ENCODE peak calls at places on chromosomes 11 and 22, in four cellular contexts. M is heart right ventricle, A is nephron progenitor cell, J is lung microvascular endothelial cell. K is an unnamed sample.

GRCh38 chr11:113675565-113675964 is 30.5 kb downstream of the TMPRSS5 start:
- DNase-seq in A (no peak), M (no peak), J (no peak), K (no peak)

GRCh38 chr22:41564563-41564962 is 3.8 kb downstream of the CSDC2 start:
- DNase-seq in J (no peak), A (no peak), M (no peak), K (no peak)

GRCh38 chr11:72767203-72768062 is 15.2 kb upstream of the ARAP1 start:
- DNase-seq in M (no peak), A (no peak), J (no peak), K (no peak)

GRCh38 chr22:46547883-46548244 is 10.4 kb upstream of the CELSR1 start:
- DNase-seq in A (no peak), M (peak), J (peak), K (peak)

GRCh38 chr22:35335936-35336781 is 36.5 kb downstream of the TOM1 start:
- DNase-seq in J (peak), M (peak), A (no peak), K (no peak)

GRCh38 chr11:2328656-2329354 is 27.0 kb downstream of the TSPAN32 start:
- DNase-seq in M (no peak), J (no peak), A (no peak), K (no peak)

GRCh38 chr22:24417200-24417599 is 10.2 kb upstream of the ADORA2A start:
- DNase-seq in A (no peak), J (no peak), M (no peak), K (no peak)

GRCh38 chr11:67558084-67558772 is 25.4 kb upstream of the GSTP1 start:
- DNase-seq in J (no peak), M (peak), A (no peak), K (peak)

GRCh38 chr11:63839508-63840355 is 822 bp downstream of the MARK2 start:
- DNase-seq in J (peak), M (peak), A (no peak), K (peak)

GRCh38 chr11:73236879-73237278 is 18.8 kb downstream of the P2RY2 start:
- DNase-seq in M (peak), A (peak), J (peak), K (peak)

GRCh38 chr11:2524446-2525165 is 79.8 kb downstream of the KCNQ1 start:
- DNase-seq in A (peak), M (no peak), J (no peak), K (peak)

GRCh38 chr11:119912214-119912613 is 183.2 kb upstream of the NECTIN1 start:
- DNase-seq in J (no peak), M (no peak), A (no peak), K (no peak)

GRCh38 chr22:30375312-30375849 is 11.8 kb downstream of the RNF215 start:
- DNase-seq in J (no peak), M (no peak), A (no peak), K (no peak)

GRCh38 chr11:6633422-6634408 is 14.5 kb upstream of the TPP1 start:
- DNase-seq in J (no peak), M (peak), A (no peak), K (peak)

GRCh38 chr11:61637287-61637686 is 42.9 kb upstream of the DAGLA start:
- DNase-seq in J (no peak), A (no peak), M (no peak), K (no peak)

GRCh38 chr11:83002047-83002446 is 69.7 kb downstream of the RAB30 start:
- DNase-seq in J (peak), A (no peak), M (no peak), K (no peak)

GRCh38 chr11:120329556-120329955 is 4.5 kb downstream of the TLCD5 start:
- DNase-seq in J (peak), A (no peak), M (no peak), K (no peak)

GRCh38 chr22:36425977-36426523 is 38.3 kb upstream of the MYH9 start:
- DNase-seq in A (peak), J (peak), M (peak), K (peak)

GRCh38 chr11:68003846-68004550 is at the start of gene UNC93B1:
- DNase-seq in A (peak), J (peak), M (peak), K (peak)

GRCh38 chr11:6443269-6444003 is 2.6 kb upstream of the HPX start:
- DNase-seq in M (peak), A (peak), J (peak), K (peak)